ENCODE peak calls at places on chromosomes 2 and 18, in four cellular contexts. One of them, this sample, is unnamed.
A peak's percentile ranks its signal among the peaks of the same experiment; 100 is the strongest.

GRCh38 chr18:30971338-30971956 is 71.1 kb downstream of the DSC3 start:
- DNase-seq in tibial nerve: no peak
- DNase-seq in ovary: no peak
- DNase-seq in CD8-positive, alpha-beta T cell: no peak
- DNase-seq in this sample: no peak

GRCh38 chr18:36141576-36141975 is 11.9 kb downstream of the ELP2 start:
- DNase-seq in tibial nerve: no peak
- DNase-seq in ovary: no peak
- DNase-seq in CD8-positive, alpha-beta T cell: no peak
- DNase-seq in this sample: no peak

GRCh38 chr2:62794791-62795190 is 89.3 kb downstream of the EHBP1 start:
- DNase-seq in tibial nerve: no peak
- DNase-seq in ovary: no peak
- DNase-seq in CD8-positive, alpha-beta T cell: no peak
- DNase-seq in this sample: no peak

GRCh38 chr2:81196933-81197628 is 892.5 kb upstream of the LRRTM1 start:
- DNase-seq in tibial nerve: no peak
- DNase-seq in ovary: no peak
- DNase-seq in CD8-positive, alpha-beta T cell: no peak
- DNase-seq in this sample: no peak

GRCh38 chr18:26003391-26003790 is 87.0 kb downstream of the SS18 start:
- DNase-seq in tibial nerve: no peak
- DNase-seq in ovary: no peak
- DNase-seq in CD8-positive, alpha-beta T cell: no peak
- DNase-seq in this sample: no peak

GRCh38 chr18:24677011-24677410 is 216.6 kb downstream of the HRH4 start:
- DNase-seq in tibial nerve: no peak
- DNase-seq in ovary: no peak
- DNase-seq in CD8-positive, alpha-beta T cell: no peak
- DNase-seq in this sample: no peak

GRCh38 chr2:182911813-182912517 is 45.5 kb upstream of the FRZB start:
- DNase-seq in tibial nerve: no peak
- DNase-seq in ovary: no peak
- DNase-seq in CD8-positive, alpha-beta T cell: no peak
- DNase-seq in this sample: no peak

GRCh38 chr2:160491922-160492371 is 1.7 kb downstream of the RBMS1 start:
- DNase-seq in tibial nerve: no peak
- DNase-seq in ovary: no peak
- DNase-seq in CD8-positive, alpha-beta T cell: no peak
- DNase-seq in this sample: no peak

GRCh38 chr2:146869328-146869727 is 975.5 kb upstream of the ACVR2A start:
- DNase-seq in tibial nerve: no peak
- DNase-seq in ovary: no peak
- DNase-seq in CD8-positive, alpha-beta T cell: no peak
- DNase-seq in this sample: no peak

GRCh38 chr2:221153226-221153625 is 418.9 kb downstream of the EPHA4 start:
- DNase-seq in tibial nerve: no peak
- DNase-seq in ovary: no peak
- DNase-seq in CD8-positive, alpha-beta T cell: no peak
- DNase-seq in this sample: no peak

GRCh38 chr2:109020217-109020637 is 31.2 kb upstream of the EDAR start:
- DNase-seq in tibial nerve: no peak
- DNase-seq in ovary: no peak
- DNase-seq in CD8-positive, alpha-beta T cell: no peak
- DNase-seq in this sample: no peak

DNA sequence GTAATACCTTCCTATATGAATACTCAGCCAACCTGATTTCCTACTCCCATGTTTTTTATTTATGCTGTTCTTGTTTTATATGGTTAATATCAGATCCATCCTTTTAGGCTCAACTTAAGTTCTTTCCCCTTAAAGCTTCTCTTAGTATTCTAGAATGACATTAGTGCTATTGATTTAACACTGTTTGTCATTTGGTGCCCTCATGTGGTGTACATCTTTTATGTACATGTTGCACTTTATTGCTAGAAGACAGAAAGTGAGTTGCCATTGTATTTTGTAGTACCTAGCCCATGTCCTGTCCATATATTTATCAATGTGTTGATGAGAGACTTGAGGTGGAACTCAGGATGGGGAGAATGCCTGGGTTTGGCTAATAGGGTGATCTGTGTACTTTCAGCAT is 2.5 kb downstream of the HTRA2 start:
- DNase-seq in tibial nerve: no peak
- DNase-seq in ovary: no peak
- DNase-seq in CD8-positive, alpha-beta T cell: no peak
- DNase-seq in this sample: no peak
- TF ChIP-seq CTCF in tibial nerve: no peak
- TF ChIP-seq CTCF in ovary: no peak
- TF ChIP-seq CTCF in CD8-positive, alpha-beta T cell: peak; percentile 55
- TF ChIP-seq CTCF in this sample: no peak

GRCh38 chr2:33482518-33482917 is 6.1 kb downstream of the RASGRP3 start:
- DNase-seq in tibial nerve: no peak
- DNase-seq in ovary: no peak
- DNase-seq in CD8-positive, alpha-beta T cell: no peak
- DNase-seq in this sample: no peak
- H3K4me1 ChIP-seq in tibial nerve: no peaks in the 10 kb centered on the region
- H3K4me1 ChIP-seq in ovary: no peaks in the 10 kb centered on the region
- H3K4me1 ChIP-seq in CD8-positive, alpha-beta T cell: peaks cover 8% of the 10 kb centered on the region
- H3K4me1 ChIP-seq in this sample: no peaks in the 10 kb centered on the region

DNA sequence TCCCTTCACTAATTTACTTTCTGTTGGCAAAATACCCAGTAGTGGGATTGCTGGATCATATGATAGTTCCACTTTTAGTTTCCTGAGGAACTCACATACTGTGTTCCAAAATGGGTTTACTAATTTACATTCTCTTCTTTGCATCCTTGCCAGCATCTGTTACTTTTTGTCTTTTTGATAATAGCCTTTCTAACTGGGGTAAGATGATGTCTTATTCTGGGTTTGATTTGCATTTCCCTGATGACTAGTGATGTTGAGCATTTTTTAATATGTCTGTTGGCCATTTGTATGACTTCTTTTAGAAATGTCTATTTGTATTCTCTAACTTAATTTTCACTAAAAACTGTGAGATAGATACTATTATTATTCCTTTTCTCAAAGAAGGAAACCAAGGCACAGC is 411.7 kb downstream of the SOCS6 start:
- DNase-seq in tibial nerve: no peak
- DNase-seq in ovary: no peak
- DNase-seq in CD8-positive, alpha-beta T cell: no peak
- DNase-seq in this sample: no peak
- H3K9me3 ChIP-seq in tibial nerve: no peaks in the 10 kb centered on the region
- H3K9me3 ChIP-seq in ovary: no peaks in the 10 kb centered on the region
- H3K9me3 ChIP-seq in CD8-positive, alpha-beta T cell: no peaks in the 10 kb centered on the region
- H3K9me3 ChIP-seq in this sample: no peaks in the 10 kb centered on the region

DNA sequence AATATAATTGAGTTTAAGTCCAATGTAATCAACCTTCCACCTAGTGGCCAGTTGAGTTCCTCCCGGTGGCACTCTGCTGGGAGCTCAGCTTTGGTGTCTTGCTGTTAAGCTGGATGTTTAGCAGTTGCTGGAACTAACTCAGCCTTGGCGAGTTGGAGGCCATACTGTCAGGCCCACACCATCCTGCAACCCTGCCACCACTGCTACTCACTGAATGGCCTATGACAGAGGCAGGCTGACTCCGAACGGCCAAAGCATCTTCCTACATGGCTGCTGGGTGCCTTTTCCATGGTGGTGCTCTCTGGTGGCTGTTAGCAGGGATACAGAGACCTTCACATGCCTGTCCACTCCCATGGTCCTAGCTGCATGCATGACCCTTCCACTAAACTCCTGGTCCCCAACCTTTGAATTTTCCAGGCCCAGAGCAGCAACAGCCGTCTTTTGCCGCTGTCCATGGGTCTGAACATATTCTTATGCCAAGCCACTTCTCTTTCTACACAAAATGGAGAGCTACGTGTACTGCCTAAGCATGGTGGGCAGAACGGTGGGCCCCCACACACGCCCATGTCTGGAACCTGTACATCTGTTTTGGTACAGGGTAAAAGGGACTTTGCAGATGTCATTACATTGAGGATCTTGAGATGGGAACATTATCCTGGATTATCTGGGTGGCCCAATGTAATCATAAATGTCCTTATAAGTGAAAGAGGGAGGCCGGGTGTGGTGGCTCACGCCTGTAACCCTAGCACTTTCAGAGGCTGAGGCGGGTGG is 15.0 kb upstream of the TRAF3IP1 start:
- DNase-seq in tibial nerve: no peak
- DNase-seq in ovary: no peak
- DNase-seq in CD8-positive, alpha-beta T cell: no peak
- DNase-seq in this sample: no peak
- TF ChIP-seq CTCF in tibial nerve: no peak
- TF ChIP-seq CTCF in ovary: no peak
- TF ChIP-seq CTCF in CD8-positive, alpha-beta T cell: no peak
- TF ChIP-seq CTCF in this sample: no peak

DNA sequence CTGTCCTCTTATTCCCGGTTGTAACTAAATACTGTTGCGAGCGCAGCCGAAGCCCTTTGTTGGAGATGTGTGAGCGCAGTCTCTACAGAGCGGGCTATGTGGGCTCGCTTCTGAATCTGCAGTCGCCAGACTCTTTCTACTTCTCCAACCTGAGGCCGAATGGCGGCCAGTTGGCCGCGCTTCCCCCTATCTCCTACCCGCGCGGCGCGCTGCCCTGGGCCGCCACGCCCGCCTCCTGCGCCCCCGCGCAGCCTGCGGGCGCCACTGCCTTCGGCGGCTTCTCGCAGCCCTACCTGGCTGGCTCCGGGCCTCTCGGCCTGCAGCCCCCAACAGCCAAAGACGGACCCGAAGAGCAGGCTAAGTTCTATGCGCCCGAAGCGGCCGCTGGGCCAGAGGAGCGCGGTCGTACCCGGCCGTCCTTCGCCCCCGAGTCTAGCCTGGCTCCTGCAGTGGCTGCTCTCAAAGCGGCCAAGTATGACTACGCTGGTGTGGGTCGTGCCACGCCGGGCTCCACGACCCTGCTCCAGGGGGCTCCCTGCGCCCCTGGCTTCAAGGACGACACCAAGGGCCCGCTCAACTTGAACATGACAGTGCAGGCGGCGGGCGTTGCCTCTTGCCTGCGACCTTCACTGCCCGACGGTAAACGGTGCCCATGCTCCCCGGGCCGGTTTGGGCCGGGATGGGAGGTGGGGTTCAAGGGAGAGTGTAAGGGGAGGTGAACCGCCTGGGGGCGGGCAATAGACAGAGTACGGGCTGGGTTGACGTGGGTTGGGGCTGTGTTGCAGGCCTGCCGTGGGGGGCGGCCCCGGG is at the start of gene HOXD12:
- DNase-seq in tibial nerve: no peak
- DNase-seq in ovary: no peak
- DNase-seq in CD8-positive, alpha-beta T cell: no peak
- DNase-seq in this sample: no peak
- H3K4me1 ChIP-seq in tibial nerve: peaks cover 8% of the 10 kb centered on the region
- H3K4me1 ChIP-seq in ovary: no peaks in the 10 kb centered on the region
- H3K4me1 ChIP-seq in CD8-positive, alpha-beta T cell: peaks cover 30% of the 10 kb centered on the region
- H3K4me1 ChIP-seq in this sample: no peaks in the 10 kb centered on the region

DNA sequence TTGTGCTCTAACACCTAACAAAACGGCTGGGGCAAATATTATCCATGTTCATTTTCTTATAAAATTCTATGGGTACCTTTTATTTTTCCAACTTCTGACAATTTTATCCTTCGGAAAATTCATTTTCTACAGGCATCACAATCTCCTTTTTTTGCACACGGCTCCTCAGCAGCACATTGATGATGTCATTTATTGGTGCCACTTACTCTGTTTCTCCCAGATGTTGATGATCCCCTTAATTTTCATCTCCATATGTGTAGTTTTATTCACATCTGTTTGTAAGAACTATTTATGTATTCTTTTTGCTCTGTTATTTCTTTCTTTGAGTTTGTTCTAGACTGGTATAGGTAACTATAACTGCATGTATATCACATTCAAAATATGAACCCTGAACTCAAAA is 1660.8 kb upstream of the DDX18 start:
- DNase-seq in tibial nerve: no peak
- DNase-seq in ovary: no peak
- DNase-seq in CD8-positive, alpha-beta T cell: no peak
- DNase-seq in this sample: no peak
- H3K9me3 ChIP-seq in tibial nerve: peaks cover 19% of the 10 kb centered on the region
- H3K9me3 ChIP-seq in ovary: no peaks in the 10 kb centered on the region
- H3K9me3 ChIP-seq in CD8-positive, alpha-beta T cell: no peaks in the 10 kb centered on the region
- H3K9me3 ChIP-seq in this sample: no peaks in the 10 kb centered on the region

GRCh38 chr2:241759091-241759807 is 17.4 kb upstream of the GAL3ST2 start:
- DNase-seq in tibial nerve: no peak
- DNase-seq in ovary: no peak
- DNase-seq in CD8-positive, alpha-beta T cell: no peak
- DNase-seq in this sample: no peak

GRCh38 chr2:241762933-241763369 is 13.7 kb upstream of the GAL3ST2 start:
- DNase-seq in tibial nerve: no peak
- DNase-seq in ovary: no peak
- DNase-seq in CD8-positive, alpha-beta T cell: peak; percentile 45
- DNase-seq in this sample: no peak

GRCh38 chr2:241763551-241764271 is 12.9 kb upstream of the GAL3ST2 start:
- DNase-seq in tibial nerve: no peak
- DNase-seq in ovary: peak; percentile 3
- DNase-seq in CD8-positive, alpha-beta T cell: no peak
- DNase-seq in this sample: no peak

GRCh38 chr2:241762321-241762932 is 14.2 kb upstream of the GAL3ST2 start:
- DNase-seq in tibial nerve: no peak
- DNase-seq in ovary: no peak
- DNase-seq in CD8-positive, alpha-beta T cell: no peak
- DNase-seq in this sample: no peak

DNA sequence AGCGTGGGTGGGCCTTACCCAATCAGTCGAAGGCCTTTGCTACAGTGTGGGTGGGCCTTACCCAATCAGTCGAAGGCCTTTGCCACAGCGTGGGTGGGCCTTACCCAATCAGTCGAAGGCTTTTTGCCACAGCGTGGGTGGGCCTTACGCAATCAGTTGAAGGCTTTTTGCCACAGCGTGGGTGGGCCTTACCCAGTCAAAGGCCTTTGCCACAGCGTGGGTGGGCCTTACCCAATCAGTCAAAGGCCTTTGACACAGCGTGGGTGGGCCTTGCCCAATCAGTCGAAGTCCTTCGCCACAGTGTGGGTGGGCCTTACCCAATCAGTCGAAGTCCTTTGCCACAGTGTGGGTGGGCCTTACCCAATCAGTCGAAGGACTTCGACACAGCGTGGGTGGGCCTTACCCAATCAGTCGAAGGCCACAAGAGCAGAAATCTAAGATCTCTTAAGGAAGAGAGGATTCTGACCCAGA is 16.3 kb upstream of the GAL3ST2 start:
- DNase-seq in tibial nerve: no peak
- DNase-seq in ovary: no peak
- DNase-seq in CD8-positive, alpha-beta T cell: no peak
- DNase-seq in this sample: no peak
- TF ChIP-seq CTCF in tibial nerve: no peak
- TF ChIP-seq CTCF in ovary: no peak
- TF ChIP-seq CTCF in CD8-positive, alpha-beta T cell: no peak
- TF ChIP-seq CTCF in this sample: no peak

GRCh38 chr2:37869304-37869703 is 55.8 kb upstream of the RMDN2 start:
- DNase-seq in tibial nerve: no peak
- DNase-seq in ovary: no peak
- DNase-seq in CD8-positive, alpha-beta T cell: no peak
- DNase-seq in this sample: no peak

GRCh38 chr2:37872192-37872545 is 52.9 kb upstream of the RMDN2 start:
- DNase-seq in tibial nerve: no peak
- DNase-seq in ovary: no peak
- DNase-seq in CD8-positive, alpha-beta T cell: no peak
- DNase-seq in this sample: no peak

GRCh38 chr2:37869756-37870155 is 55.3 kb upstream of the RMDN2 start:
- DNase-seq in tibial nerve: no peak
- DNase-seq in ovary: no peak
- DNase-seq in CD8-positive, alpha-beta T cell: no peak
- DNase-seq in this sample: no peak

GRCh38 chr2:37871453-37872191 is 53.5 kb upstream of the RMDN2 start:
- DNase-seq in tibial nerve: no peak
- DNase-seq in ovary: no peak
- DNase-seq in CD8-positive, alpha-beta T cell: no peak
- DNase-seq in this sample: no peak

GRCh38 chr2:37870829-37871228 is 54.3 kb upstream of the RMDN2 start:
- DNase-seq in tibial nerve: no peak
- DNase-seq in ovary: no peak
- DNase-seq in CD8-positive, alpha-beta T cell: no peak
- DNase-seq in this sample: peak; percentile 83
- H3K4me1 ChIP-seq in tibial nerve: no peaks in the 10 kb centered on the region
- H3K4me1 ChIP-seq in ovary: peaks cover 5% of the 10 kb centered on the region
- H3K4me1 ChIP-seq in CD8-positive, alpha-beta T cell: no peaks in the 10 kb centered on the region
- H3K4me1 ChIP-seq in this sample: peaks cover 7% of the 10 kb centered on the region